ENCODE peak calls at places on chromosomes 6 and 20, in four cellular contexts. One of them, this sample, is unnamed.
A peak's percentile ranks its signal among the peaks of the same experiment; 100 is the strongest.

GRCh38 chr20:44309763-44310663 is 989 bp downstream of the FITM2 start:
- DNase-seq in HepG2: no peak
- DNase-seq in GM12878: no peak
- DNase-seq in WTC11: no peak
- DNase-seq in this sample: peak; percentile 56

GRCh38 chr6:47007657-47008396 is 34.3 kb downstream of the ADGRF1 start:
- DNase-seq in HepG2: no peak
- DNase-seq in GM12878: no peak
- DNase-seq in WTC11: no peak
- DNase-seq in this sample: no peak

GRCh38 chr6:155387551-155387950 is 68.1 kb downstream of the NOX3 start:
- DNase-seq in HepG2: no peak
- DNase-seq in GM12878: no peak
- DNase-seq in WTC11: no peak
- DNase-seq in this sample: no peak

GRCh38 chr6:33170176-33171095 is 21.8 kb downstream of the COL11A2 start:
- DNase-seq in HepG2: no peak
- DNase-seq in GM12878: peak; percentile 42
- DNase-seq in WTC11: no peak
- DNase-seq in this sample: no peak

GRCh38 chr20:23225407-23226060 is 125.1 kb upstream of the NXT1 start:
- DNase-seq in HepG2: no peak
- DNase-seq in GM12878: no peak
- DNase-seq in WTC11: no peak
- DNase-seq in this sample: no peak

GRCh38 chr6:28002181-28002580 is 45.1 kb downstream of the OR2B6 start:
- DNase-seq in HepG2: no peak
- DNase-seq in GM12878: no peak
- DNase-seq in WTC11: no peak
- DNase-seq in this sample: no peak

GRCh38 chr6:44367686-44368085 is 19.8 kb upstream of the CDC5L start:
- DNase-seq in HepG2: no peak
- DNase-seq in GM12878: no peak
- DNase-seq in WTC11: no peak
- DNase-seq in this sample: no peak

GRCh38 chr6:71419954-71420692 is 131.5 kb downstream of the OGFRL1 start:
- DNase-seq in HepG2: no peak
- DNase-seq in GM12878: no peak
- DNase-seq in WTC11: no peak
- DNase-seq in this sample: no peak

GRCh38 chr20:17987988-17988387 is 19.2 kb downstream of the MGME1 start:
- DNase-seq in HepG2: no peak
- DNase-seq in GM12878: no peak
- DNase-seq in WTC11: no peak
- DNase-seq in this sample: no peak

DNA sequence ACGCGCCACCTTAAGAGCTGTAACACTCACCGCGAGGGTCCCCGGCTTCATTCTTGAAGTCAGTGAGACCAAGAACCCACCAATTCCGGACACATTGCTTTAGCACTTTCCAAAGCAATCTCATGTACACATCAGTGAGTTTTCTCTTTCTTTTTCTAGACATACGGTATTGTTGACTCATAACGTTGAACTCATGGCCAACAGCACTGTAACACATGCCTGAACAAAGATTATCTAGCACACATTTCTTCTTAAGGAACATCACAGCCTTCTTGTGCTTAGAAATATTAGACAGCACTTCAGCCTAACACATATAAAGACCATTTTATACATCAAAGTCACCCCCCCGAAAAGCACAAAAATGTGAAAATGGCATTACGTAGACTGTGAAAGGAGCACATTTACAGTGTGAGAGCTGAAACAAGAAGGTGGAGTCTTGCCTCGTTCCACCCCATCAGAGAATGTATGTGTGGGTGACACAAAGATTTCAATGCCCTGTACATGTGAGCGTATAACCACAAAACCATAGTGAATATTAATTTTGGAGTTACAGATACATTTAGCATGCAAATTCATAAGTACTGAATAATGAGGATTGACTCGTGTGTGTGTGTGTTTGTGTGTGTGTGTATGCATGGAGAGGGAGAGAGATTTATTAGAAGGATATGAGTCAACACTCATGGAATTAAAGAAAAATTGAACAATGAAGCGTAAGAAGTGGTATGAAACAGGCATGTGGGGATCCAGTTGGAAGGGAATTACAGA is 134.1 kb downstream of the FAM83B start:
- DNase-seq in HepG2: no peak
- DNase-seq in GM12878: no peak
- DNase-seq in WTC11: no peak
- DNase-seq in this sample: no peak
- TF ChIP-seq CREM in HepG2: no peak
- TF ChIP-seq CREM in GM12878: no peak
- TF ChIP-seq CREM in WTC11: no peak
- TF ChIP-seq CREM in this sample: no peak

DNA sequence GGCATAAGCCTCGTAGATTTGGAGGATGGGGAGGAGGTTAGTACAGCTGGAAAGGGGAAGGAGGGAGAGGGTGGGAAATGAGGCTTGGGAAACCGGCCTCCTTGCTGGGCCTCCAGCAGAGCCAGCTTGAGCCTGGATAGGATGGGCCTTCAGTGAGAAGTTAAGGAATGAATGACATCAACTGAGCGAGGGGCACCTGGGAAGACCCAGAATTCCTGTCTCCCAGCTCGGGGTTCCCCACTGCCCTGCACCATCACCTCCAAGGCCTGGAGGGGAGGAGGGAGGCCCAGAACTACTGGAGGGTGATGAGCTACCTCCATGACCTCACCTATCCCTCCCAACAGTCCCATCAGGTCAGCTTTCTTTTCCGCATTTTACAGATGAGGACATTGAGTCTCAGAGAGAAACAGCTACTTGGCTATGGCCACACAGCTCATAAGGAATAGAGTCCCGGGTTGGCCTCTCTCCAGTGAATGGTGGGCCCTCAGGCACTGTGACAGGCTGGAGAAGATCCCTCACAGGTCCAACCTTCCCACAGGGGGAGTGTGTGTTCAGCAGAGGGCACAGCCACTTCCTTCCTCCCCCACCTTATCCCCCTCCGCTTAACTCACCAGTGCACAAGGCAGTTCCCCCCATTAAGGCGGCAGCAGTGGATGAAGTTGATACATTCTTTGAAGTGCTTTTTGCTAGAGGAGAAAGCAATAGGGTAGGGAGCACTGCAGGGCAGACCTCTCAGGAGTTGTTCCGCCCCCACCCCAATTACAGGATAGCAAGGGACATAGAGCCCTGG is 6.8 kb downstream of the DUSP15 start:
- DNase-seq in HepG2: no peak
- DNase-seq in GM12878: no peak
- DNase-seq in WTC11: peak; percentile 7
- DNase-seq in this sample: no peak
- TF ChIP-seq CREM in HepG2: no peak
- TF ChIP-seq CREM in GM12878: no peak
- TF ChIP-seq CREM in WTC11: no peak
- TF ChIP-seq CREM in this sample: no peak

DNA sequence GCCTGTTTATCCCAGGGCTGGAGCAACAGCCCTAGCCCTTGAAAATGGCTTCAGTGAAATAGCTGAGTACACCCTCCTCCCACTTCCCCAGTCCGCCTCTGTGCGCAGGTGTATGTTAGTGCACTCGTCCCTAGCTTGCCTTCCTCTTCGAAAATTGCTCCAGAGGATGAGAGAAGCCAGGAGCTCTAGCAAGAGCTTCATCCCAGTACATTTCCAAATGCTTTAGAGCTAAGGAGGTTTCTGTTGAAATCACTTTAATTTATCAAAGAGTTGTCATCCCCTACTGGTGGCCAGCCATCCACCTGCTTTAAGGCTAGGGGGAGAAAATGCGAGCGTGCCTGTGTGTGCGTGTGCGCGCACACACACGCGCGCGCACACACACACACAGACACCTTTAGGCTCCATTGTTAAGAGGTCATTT is 5.4 kb upstream of the POU3F2 start:
- DNase-seq in HepG2: no peak
- DNase-seq in GM12878: no peak
- DNase-seq in WTC11: peak; percentile 36
- DNase-seq in this sample: no peak
- TF ChIP-seq CREM in HepG2: no peak
- TF ChIP-seq CREM in GM12878: no peak
- TF ChIP-seq CREM in WTC11: no peak
- TF ChIP-seq CREM in this sample: no peak

GRCh38 chr6:6542357-6542756 is 46.2 kb upstream of the LY86 start:
- DNase-seq in HepG2: no peak
- DNase-seq in GM12878: no peak
- DNase-seq in WTC11: no peak
- DNase-seq in this sample: no peak

GRCh38 chr6:6545616-6546317 is 42.8 kb upstream of the LY86 start:
- DNase-seq in HepG2: no peak
- DNase-seq in GM12878: no peak
- DNase-seq in WTC11: no peak
- DNase-seq in this sample: no peak

GRCh38 chr6:6543181-6543879 is 45.2 kb upstream of the LY86 start:
- DNase-seq in HepG2: no peak
- DNase-seq in GM12878: peak; percentile 79
- DNase-seq in WTC11: no peak
- DNase-seq in this sample: no peak

GRCh38 chr6:6547111-6547879 is 41.2 kb upstream of the LY86 start:
- DNase-seq in HepG2: peak; percentile 70
- DNase-seq in GM12878: peak; percentile 79
- DNase-seq in WTC11: peak; percentile 94
- DNase-seq in this sample: peak; percentile 86

DNA sequence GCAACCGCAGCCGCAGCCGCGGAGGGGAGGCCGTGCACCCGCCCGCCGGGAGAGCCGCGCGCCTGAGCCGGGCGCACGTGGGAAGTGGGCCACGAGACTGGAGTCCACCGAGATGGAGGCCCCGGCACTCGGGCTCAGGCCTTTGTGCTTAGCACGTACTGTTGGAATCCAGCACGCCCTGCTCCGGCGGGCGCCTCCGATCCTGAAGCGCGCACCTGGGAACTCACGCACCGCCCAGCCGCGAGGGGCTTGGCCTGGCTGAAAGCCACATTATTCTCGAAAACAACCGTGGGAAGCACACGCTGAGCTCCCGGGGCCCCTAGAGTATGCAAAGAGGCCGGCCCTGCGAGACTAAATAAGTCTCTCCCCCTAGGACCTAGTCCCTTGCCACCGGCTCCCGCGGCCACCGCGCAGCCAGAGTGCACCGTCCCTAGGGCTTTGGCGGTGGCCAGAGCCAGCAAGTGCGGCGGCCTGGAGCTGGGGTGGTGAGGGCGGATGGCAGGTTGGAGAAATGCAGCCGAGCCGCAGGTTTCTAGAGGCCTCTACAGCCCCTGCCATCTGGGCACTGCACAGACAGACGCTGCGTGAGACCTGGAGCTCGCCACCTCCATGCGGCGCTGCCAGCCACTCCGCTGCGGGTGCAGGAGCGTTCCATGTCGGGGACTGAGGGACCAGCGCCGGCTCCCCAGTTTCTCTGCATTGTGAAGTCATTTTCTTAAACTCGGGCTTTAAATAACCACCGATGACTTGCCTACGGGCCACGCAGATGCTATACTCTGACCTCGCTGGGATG is 42.0 kb upstream of the LY86 start:
- DNase-seq in HepG2: no peak
- DNase-seq in GM12878: no peak
- DNase-seq in WTC11: peak; percentile 62
- DNase-seq in this sample: no peak
- TF ChIP-seq CREM in HepG2: no peak
- TF ChIP-seq CREM in GM12878: no peak
- TF ChIP-seq CREM in WTC11: no peak
- TF ChIP-seq CREM in this sample: no peak

GRCh38 chr6:2733324-2733723 is 17.4 kb downstream of the MYLK4 start:
- DNase-seq in HepG2: no peak
- DNase-seq in GM12878: peak; percentile 84
- DNase-seq in WTC11: no peak
- DNase-seq in this sample: peak; percentile 92
- TF ChIP-seq CREM in HepG2: no peak
- TF ChIP-seq CREM in GM12878: peak; percentile 74
- TF ChIP-seq CREM in WTC11: no peak
- TF ChIP-seq CREM in this sample: peak; percentile 95

DNA sequence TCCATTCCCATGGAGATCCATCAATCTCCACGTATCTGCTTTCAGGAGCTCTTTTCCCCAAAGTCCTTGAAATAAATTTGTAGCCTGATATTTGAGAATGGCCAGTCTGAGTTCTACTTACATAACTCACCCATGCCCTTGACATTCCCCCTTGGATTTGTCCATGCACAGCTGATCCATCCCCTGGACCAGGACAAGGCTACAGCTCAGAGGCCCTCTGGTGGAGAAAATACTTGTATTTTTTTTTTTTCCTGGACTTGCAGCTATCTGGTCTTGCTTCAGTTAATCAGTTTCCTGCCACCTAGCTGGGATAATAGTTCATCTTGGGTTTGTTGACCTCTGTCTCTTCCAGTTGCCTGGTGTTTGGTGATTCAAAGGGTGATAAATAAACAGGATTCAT is 467.6 kb downstream of the DHX35 start:
- DNase-seq in HepG2: peak; percentile 20
- DNase-seq in GM12878: no peak
- DNase-seq in WTC11: no peak
- DNase-seq in this sample: no peak
- TF ChIP-seq CREM in HepG2: no peak
- TF ChIP-seq CREM in GM12878: no peak
- TF ChIP-seq CREM in WTC11: no peak
- TF ChIP-seq CREM in this sample: no peak

GRCh38 chr20:53739799-53740785 is 146.5 kb upstream of the ZNF217 start:
- DNase-seq in HepG2: no peak
- DNase-seq in GM12878: no peak
- DNase-seq in WTC11: no peak
- DNase-seq in this sample: peak; percentile 53
- TF ChIP-seq CREM in HepG2: peak; percentile 21
- TF ChIP-seq CREM in GM12878: peak; percentile 78
- TF ChIP-seq CREM in WTC11: no peak
- TF ChIP-seq CREM in this sample: no peak

GRCh38 chr6:105492706-105493673 is 90.1 kb upstream of the PREP start:
- DNase-seq in HepG2: no peak
- DNase-seq in GM12878: no peak
- DNase-seq in WTC11: no peak
- DNase-seq in this sample: no peak
- TF ChIP-seq CREM in HepG2: no peak
- TF ChIP-seq CREM in GM12878: no peak
- TF ChIP-seq CREM in WTC11: no peak
- TF ChIP-seq CREM in this sample: no peak

DNA sequence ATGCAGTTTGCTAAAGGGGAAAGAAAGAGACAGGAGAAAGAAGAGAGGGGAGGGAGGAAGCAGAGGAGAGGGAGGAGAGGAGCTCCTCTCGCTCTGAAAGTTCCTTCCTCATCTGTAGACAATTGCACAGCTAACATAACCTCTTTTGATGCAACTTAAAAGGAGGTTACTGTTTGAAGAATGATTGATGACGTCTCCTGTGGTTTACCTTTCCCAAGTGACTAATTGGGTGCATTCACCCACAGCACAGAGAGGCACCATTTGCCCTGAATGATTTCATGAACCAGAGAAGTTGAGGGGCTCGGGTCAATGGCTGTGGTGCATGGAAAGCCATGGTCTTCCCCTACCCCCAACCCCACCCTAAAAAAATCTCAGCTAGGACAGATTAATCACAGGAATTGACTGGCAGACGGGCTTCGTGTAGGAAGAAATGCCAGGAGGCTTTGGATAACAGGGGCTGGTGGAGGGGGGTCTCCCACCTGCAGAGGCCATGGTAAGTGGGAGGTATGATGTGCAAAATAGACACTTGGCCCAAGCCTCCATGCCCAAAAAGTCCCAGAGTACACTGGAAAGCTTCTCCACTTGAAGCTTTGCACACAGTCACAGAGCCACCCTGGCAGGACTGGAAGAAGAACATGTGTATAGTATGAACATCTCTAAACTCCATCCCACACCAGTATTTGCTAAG is 213.7 kb downstream of the ANKRD60 start:
- DNase-seq in HepG2: no peak
- DNase-seq in GM12878: no peak
- DNase-seq in WTC11: no peak
- DNase-seq in this sample: no peak
- TF ChIP-seq CREM in HepG2: no peak
- TF ChIP-seq CREM in GM12878: no peak
- TF ChIP-seq CREM in WTC11: no peak
- TF ChIP-seq CREM in this sample: no peak

This sample was measured in K562.